ENCODE peak calls at places on chromosome 12, in nine cellular contexts. One of them, this sample, is unnamed.

GRCh38 chr12:27580561-27581330 is 56.7 kb downstream of the PPFIBP1 start:
- DNase-seq in foreskin fibroblast: no peak
- DNase-seq in HFFc6: no peak
- DNase-seq in NCI-H510A treated with DMSO at 0.1 percent for 48 hours: no peak
- DNase-seq in activated CD4-positive, alpha-beta T cell treated with anti-CD3 and anti-CD28 coated beads for 24 hours: no peak
- DNase-seq in mucosa of gallbladder: no peak
- DNase-seq in T-helper 2 cell: no peak
- DNase-seq in CD8-positive, alpha-beta T cell: no peak
- DNase-seq in left cardiac atrium: no peak
- DNase-seq in this sample: no peak

GRCh38 chr12:75754698-75755097 is 243.3 kb upstream of the KRR1 start:
- DNase-seq in activated CD4-positive, alpha-beta T cell treated with anti-CD3 and anti-CD28 coated beads for 24 hours: no peak
- DNase-seq in HFFc6: no peak
- DNase-seq in mucosa of gallbladder: no peak
- DNase-seq in T-helper 2 cell: peak; percentile 78
- DNase-seq in left cardiac atrium: no peak
- DNase-seq in CD8-positive, alpha-beta T cell: no peak
- DNase-seq in foreskin fibroblast: no peak
- DNase-seq in NCI-H510A treated with DMSO at 0.1 percent for 48 hours: no peak
- DNase-seq in this sample: no peak

GRCh38 chr12:24719293-24719721 is 229.6 kb downstream of the BCAT1 start:
- DNase-seq in HFFc6: no peak
- DNase-seq in left cardiac atrium: no peak
- DNase-seq in NCI-H510A treated with DMSO at 0.1 percent for 48 hours: no peak
- DNase-seq in activated CD4-positive, alpha-beta T cell treated with anti-CD3 and anti-CD28 coated beads for 24 hours: no peak
- DNase-seq in T-helper 2 cell: peak; percentile 32
- DNase-seq in mucosa of gallbladder: no peak
- DNase-seq in CD8-positive, alpha-beta T cell: no peak
- DNase-seq in foreskin fibroblast: peak; percentile 16
- DNase-seq in this sample: peak; percentile 54

GRCh38 chr12:127548123-127548553 is 718.8 kb upstream of the TMEM132C start:
- DNase-seq in CD8-positive, alpha-beta T cell: no peak
- DNase-seq in mucosa of gallbladder: no peak
- DNase-seq in NCI-H510A treated with DMSO at 0.1 percent for 48 hours: peak; percentile 20
- DNase-seq in foreskin fibroblast: peak; percentile 93
- DNase-seq in T-helper 2 cell: no peak
- DNase-seq in HFFc6: peak; percentile 89
- DNase-seq in left cardiac atrium: no peak
- DNase-seq in activated CD4-positive, alpha-beta T cell treated with anti-CD3 and anti-CD28 coated beads for 24 hours: no peak
- DNase-seq in this sample: no peak

GRCh38 chr12:66132408-66132807 is 1.9 kb upstream of the LLPH start:
- DNase-seq in activated CD4-positive, alpha-beta T cell treated with anti-CD3 and anti-CD28 coated beads for 24 hours: no peak
- DNase-seq in CD8-positive, alpha-beta T cell: no peak
- DNase-seq in mucosa of gallbladder: no peak
- DNase-seq in NCI-H510A treated with DMSO at 0.1 percent for 48 hours: no peak
- DNase-seq in left cardiac atrium: no peak
- DNase-seq in HFFc6: peak; percentile 83
- DNase-seq in foreskin fibroblast: peak; percentile 80
- DNase-seq in T-helper 2 cell: no peak
- DNase-seq in this sample: no peak

GRCh38 chr12:116094475-116094874 is 183.0 kb downstream of the MED13L start:
- DNase-seq in HFFc6: no peak
- DNase-seq in foreskin fibroblast: no peak
- DNase-seq in CD8-positive, alpha-beta T cell: no peak
- DNase-seq in activated CD4-positive, alpha-beta T cell treated with anti-CD3 and anti-CD28 coated beads for 24 hours: no peak
- DNase-seq in T-helper 2 cell: no peak
- DNase-seq in mucosa of gallbladder: no peak
- DNase-seq in left cardiac atrium: no peak
- DNase-seq in NCI-H510A treated with DMSO at 0.1 percent for 48 hours: no peak
- DNase-seq in this sample: no peak

GRCh38 chr12:24993756-24994155 is 44.9 kb upstream of the BCAT1 start:
- DNase-seq in NCI-H510A treated with DMSO at 0.1 percent for 48 hours: no peak
- DNase-seq in T-helper 2 cell: no peak
- DNase-seq in left cardiac atrium: no peak
- DNase-seq in HFFc6: no peak
- DNase-seq in mucosa of gallbladder: no peak
- DNase-seq in foreskin fibroblast: no peak
- DNase-seq in activated CD4-positive, alpha-beta T cell treated with anti-CD3 and anti-CD28 coated beads for 24 hours: no peak
- DNase-seq in CD8-positive, alpha-beta T cell: no peak
- DNase-seq in this sample: no peak

GRCh38 chr12:39723831-39724230 is 104.2 kb upstream of the ABCD2 start:
- DNase-seq in activated CD4-positive, alpha-beta T cell treated with anti-CD3 and anti-CD28 coated beads for 24 hours: no peak
- DNase-seq in left cardiac atrium: peak; percentile 35
- DNase-seq in mucosa of gallbladder: no peak
- DNase-seq in HFFc6: no peak
- DNase-seq in CD8-positive, alpha-beta T cell: peak; percentile 20
- DNase-seq in NCI-H510A treated with DMSO at 0.1 percent for 48 hours: no peak
- DNase-seq in foreskin fibroblast: peak; percentile 28
- DNase-seq in T-helper 2 cell: peak; percentile 80
- DNase-seq in this sample: no peak

GRCh38 chr12:132482771-132483170 is 7.2 kb upstream of the FBRSL1 start:
- DNase-seq in activated CD4-positive, alpha-beta T cell treated with anti-CD3 and anti-CD28 coated beads for 24 hours: no peak
- DNase-seq in left cardiac atrium: peak; percentile 12
- DNase-seq in T-helper 2 cell: no peak
- DNase-seq in foreskin fibroblast: no peak
- DNase-seq in NCI-H510A treated with DMSO at 0.1 percent for 48 hours: no peak
- DNase-seq in mucosa of gallbladder: no peak
- DNase-seq in CD8-positive, alpha-beta T cell: no peak
- DNase-seq in HFFc6: no peak
- DNase-seq in this sample: no peak

GRCh38 chr12:48862691-48863090 is 3.0 kb downstream of the RND1 start:
- DNase-seq in left cardiac atrium: no peak
- DNase-seq in foreskin fibroblast: no peak
- DNase-seq in CD8-positive, alpha-beta T cell: no peak
- DNase-seq in activated CD4-positive, alpha-beta T cell treated with anti-CD3 and anti-CD28 coated beads for 24 hours: no peak
- DNase-seq in T-helper 2 cell: no peak
- DNase-seq in HFFc6: no peak
- DNase-seq in NCI-H510A treated with DMSO at 0.1 percent for 48 hours: no peak
- DNase-seq in mucosa of gallbladder: no peak
- DNase-seq in this sample: no peak

GRCh38 chr12:13313886-13314285 is 117.4 kb downstream of the EMP1 start:
- DNase-seq in mucosa of gallbladder: no peak
- DNase-seq in HFFc6: no peak
- DNase-seq in CD8-positive, alpha-beta T cell: no peak
- DNase-seq in NCI-H510A treated with DMSO at 0.1 percent for 48 hours: no peak
- DNase-seq in foreskin fibroblast: no peak
- DNase-seq in T-helper 2 cell: no peak
- DNase-seq in activated CD4-positive, alpha-beta T cell treated with anti-CD3 and anti-CD28 coated beads for 24 hours: no peak
- DNase-seq in left cardiac atrium: no peak
- DNase-seq in this sample: no peak

GRCh38 chr12:24172031-24172772 is 222.7 kb upstream of the SOX5 start:
- DNase-seq in T-helper 2 cell: no peak
- DNase-seq in left cardiac atrium: no peak
- DNase-seq in HFFc6: no peak
- DNase-seq in NCI-H510A treated with DMSO at 0.1 percent for 48 hours: no peak
- DNase-seq in CD8-positive, alpha-beta T cell: no peak
- DNase-seq in foreskin fibroblast: no peak
- DNase-seq in mucosa of gallbladder: no peak
- DNase-seq in activated CD4-positive, alpha-beta T cell treated with anti-CD3 and anti-CD28 coated beads for 24 hours: no peak
- DNase-seq in this sample: no peak

GRCh38 chr12:131100031-131100674 is 146.4 kb downstream of the ADGRD1 start:
- DNase-seq in mucosa of gallbladder: no peak
- DNase-seq in left cardiac atrium: no peak
- DNase-seq in HFFc6: no peak
- DNase-seq in CD8-positive, alpha-beta T cell: no peak
- DNase-seq in T-helper 2 cell: no peak
- DNase-seq in activated CD4-positive, alpha-beta T cell treated with anti-CD3 and anti-CD28 coated beads for 24 hours: no peak
- DNase-seq in NCI-H510A treated with DMSO at 0.1 percent for 48 hours: no peak
- DNase-seq in foreskin fibroblast: no peak
- DNase-seq in this sample: no peak

This sample was measured in CD14-positive monocyte.